ENCODE peak calls at places on chromosomes 16 and 17, in nine cellular contexts. M is activated T-cell treated with anti-CD3 and anti-CD28 coated beads, Interleukin-2, amount 50 U/mL, for 4 hours; I is SK-N-SH treated with all-trans-retinoic acid at 6 μM for 48 hours; C is activated CD4-positive, CD25-positive, alpha-beta regulatory T cell treated with anti-CD3 and anti-CD28 coated beads, Interleukin-2, amount 50 U/mL, for 24 hours; O is heart right ventricle; T is HCT116; B is activated naive CD4-positive, alpha-beta T cell treated with anti-CD3 and anti-CD28 coated beads, Interleukin-2, amount 50 U/mL, for 72 hours; N is WTC11; X is Right ventricle myocardium inferior. E is an unnamed sample.
A peak's percentile ranks its signal among the peaks of the same experiment; 100 is the strongest.

GRCh38 chr17:8225813-8226535 is 15.6 kb upstream of the AURKB start:
- ATAC-seq in I (peak; percentile 4), C (no peak), T (peak; percentile 11), O (no peak), N (no peak), X (no peak), M (peak; percentile 2), B (peak; percentile 9), E (peak; percentile 4)

GRCh38 chr17:76200354-76200753 is 39.9 kb downstream of the RNF157 start:
- ATAC-seq in I (no peak), X (no peak), T (no peak), N (no peak), O (no peak), C (peak; percentile 44), B (peak; percentile 85), M (peak; percentile 53), E (peak; percentile 76)

GRCh38 chr17:27321372-27321771 is 27.5 kb downstream of the WSB1 start:
- ATAC-seq in N (no peak), B (no peak), I (no peak), C (no peak), T (no peak), M (no peak), O (no peak), X (no peak), E (no peak)

GRCh38 chr17:28343491-28343932 is 8.0 kb downstream of the TNFAIP1 start:
- ATAC-seq in T (no peak), M (no peak), B (peak; percentile 19), I (no peak), X (no peak), C (no peak), O (no peak), N (no peak), E (peak; percentile 14)

GRCh38 chr17:5182597-5183409 is 8.9 kb downstream of the ZNF594 start:
- ATAC-seq in B (no peak), T (no peak), C (no peak), O (no peak), I (no peak), X (no peak), N (no peak), M (no peak), E (no peak)

GRCh38 chr16:46853713-46854443 is 22.9 kb upstream of the C16orf87 start:
- ATAC-seq in B (peak; percentile 57), X (peak; percentile 82), I (peak; percentile 95), N (peak; percentile 87), C (no peak), O (peak; percentile 81), T (peak; percentile 84), M (peak; percentile 71), E (peak; percentile 65)

GRCh38 chr17:64051153-64051552 is 30.7 kb upstream of the ICAM2 start:
- ATAC-seq in T (no peak), X (no peak), C (peak; percentile 97), I (no peak), N (no peak), B (peak; percentile 66), O (peak; percentile 71), M (peak; percentile 82), E (peak; percentile 98)

GRCh38 chr17:67602974-67603373 is 114.8 kb upstream of the NOL11 start:
- ATAC-seq in C (no peak), T (peak; percentile 93), M (peak; percentile 79), O (no peak), X (peak; percentile 23), B (peak; percentile 74), N (peak; percentile 92), I (peak; percentile 42), E (peak; percentile 52)

GRCh38 chr17:28570716-28571254 is 539 bp downstream of the PIGS start:
- ATAC-seq in M (peak; percentile 65), C (peak; percentile 40), O (peak; percentile 29), X (no peak), B (peak; percentile 56), I (peak; percentile 58), T (peak; percentile 61), N (peak; percentile 9), E (peak; percentile 53)

GRCh38 chr17:44331249-44331760 is 6.7 kb upstream of the SLC25A39 start:
- ATAC-seq in C (peak; percentile 19), M (peak; percentile 36), N (peak; percentile 19), B (peak; percentile 65), T (peak; percentile 63), X (peak; percentile 21), O (peak; percentile 45), I (peak; percentile 55), E (peak; percentile 70)

GRCh38 chr17:81114694-81115093 is 50.6 kb upstream of the PVALEF start:
- ATAC-seq in N (no peak), C (no peak), O (no peak), X (no peak), I (no peak), B (no peak), T (no peak), M (no peak), E (no peak)

GRCh38 chr16:9125658-9126492 is 34.4 kb downstream of the HAPSTR1 start:
- ATAC-seq in X (no peak), N (no peak), B (no peak), I (peak; percentile 4), C (no peak), O (no peak), T (no peak), M (no peak), E (no peak)

GRCh38 chr17:76452102-76452645 is 778 bp downstream of the UBE2O start:
- ATAC-seq in B (peak; percentile 48), X (peak; percentile 46), T (peak; percentile 48), N (peak; percentile 17), C (no peak), M (peak; percentile 30), O (peak; percentile 47), I (peak; percentile 71), E (peak; percentile 36)

E was measured in activated T-helper 17 cell treated with anti-CD3 and anti-CD28 coated beads, Interleukin-2, amount 50 U/mL, for 72 hours.